ENCODE peak calls at places on chromosome 2, in seven cellular contexts. Q, B, L, K, C, V and X are unnamed samples.

GRCh38 chr2:238763471-238763995 is 84.4 kb upstream of the TWIST2 start:
- DNase-seq in Q (no peak), B (no peak), L (no peak), K (no peak), C (no peak), V (no peak), X (no peak)

GRCh38 chr2:30601375-30601774 is 154.3 kb downstream of the LCLAT1 start:
- DNase-seq in Q (no peak), B (no peak), L (no peak), K (no peak), C (no peak), V (no peak), X (no peak)

GRCh38 chr2:225598922-225599321 is 199.4 kb downstream of the NYAP2 start:
- DNase-seq in Q (no peak), B (no peak), L (no peak), K (no peak), C (peak), V (no peak), X (peak)

GRCh38 chr2:42414648-42415047 is 53.6 kb upstream of the COX7A2L start:
- DNase-seq in Q (no peak), B (no peak), L (no peak), K (no peak), C (no peak), V (no peak), X (no peak)

GRCh38 chr2:226796840-226797288 is 2.8 kb downstream of the IRS1 start:
- DNase-seq in Q (no peak), B (no peak), L (no peak), K (no peak), C (no peak), V (no peak), X (no peak)

GRCh38 chr2:10119601-10120157 is 2.9 kb upstream of the RRM2 start:
- DNase-seq in Q (no peak), B (no peak), L (no peak), K (no peak), C (no peak), V (no peak), X (no peak)

GRCh38 chr2:167856190-167856589 is 391.2 kb downstream of the STK39 start:
- DNase-seq in Q (no peak), B (no peak), L (no peak), K (no peak), C (no peak), V (no peak), X (no peak)

GRCh38 chr2:191927991-191928390 is 81.1 kb upstream of the CAVIN2 start:
- DNase-seq in Q (no peak), B (no peak), L (no peak), K (peak), C (peak), V (no peak), X (peak)

GRCh38 chr2:85695691-85696668 is 1.8 kb downstream of the GNLY start:
- DNase-seq in Q (no peak), B (no peak), L (no peak), K (no peak), C (no peak), V (no peak), X (no peak)

GRCh38 chr2:46643493-46643892 is 164.1 kb downstream of the TMEM247 start:
- DNase-seq in Q (no peak), B (no peak), L (no peak), K (peak), C (no peak), V (no peak), X (no peak)

GRCh38 chr2:226151157-226151556 is 648.5 kb downstream of the IRS1 start:
- DNase-seq in Q (no peak), B (no peak), L (no peak), K (no peak), C (peak), V (no peak), X (no peak)

GRCh38 chr2:51782874-51783765 is 751.2 kb upstream of the NRXN1 start:
- DNase-seq in Q (no peak), B (no peak), L (peak), K (no peak), C (no peak), V (no peak), X (no peak)

GRCh38 chr2:98909381-98910211 is 26.4 kb downstream of the CRACDL start:
- DNase-seq in Q (no peak), B (peak), L (no peak), K (peak), C (peak), V (no peak), X (peak)

GRCh38 chr2:147231081-147231480 is 613.7 kb upstream of the ACVR2A start:
- DNase-seq in Q (no peak), B (no peak), L (no peak), K (no peak), C (no peak), V (no peak), X (no peak)

GRCh38 chr2:218202266-218202665 is 14.7 kb upstream of the ARPC2 start:
- DNase-seq in Q (no peak), B (no peak), L (no peak), K (no peak), C (no peak), V (no peak), X (no peak)

GRCh38 chr2:181999911-182000310 is 14.3 kb downstream of the PPP1R1C start:
- DNase-seq in Q (no peak), B (no peak), L (no peak), K (no peak), C (no peak), V (no peak), X (no peak)

GRCh38 chr2:42925742-42926437 is 133.5 kb upstream of the HAAO start:
- DNase-seq in Q (no peak), B (no peak), L (peak), K (no peak), C (no peak), V (no peak), X (no peak)

GRCh38 chr2:45804990-45805755 is 153.7 kb downstream of the PRKCE start:
- DNase-seq in Q (no peak), B (no peak), L (no peak), K (no peak), C (no peak), V (no peak), X (no peak)

GRCh38 chr2:8587920-8588830 is 93.7 kb upstream of the ID2 start:
- DNase-seq in Q (no peak), B (no peak), L (no peak), K (no peak), C (no peak), V (no peak), X (no peak)

GRCh38 chr2:151543898-151544297 is 134.2 kb downstream of the RIF1 start:
- DNase-seq in Q (no peak), B (no peak), L (no peak), K (no peak), C (no peak), V (no peak), X (no peak)

GRCh38 chr2:68295523-68295922 is 24.2 kb downstream of the CNRIP1 start:
- DNase-seq in Q (no peak), B (no peak), L (no peak), K (no peak), C (no peak), V (no peak), X (no peak)

GRCh38 chr2:49937432-49937831 is 783.1 kb upstream of the FSHR start:
- DNase-seq in Q (no peak), B (no peak), L (no peak), K (no peak), C (no peak), V (no peak), X (no peak)